ENCODE peak calls at places on chromosomes 16 and 17, in six cellular contexts. One of them, this sample, is unnamed.

GRCh38 chr16:85205747-85206471 is 93.6 kb upstream of the CIBAR2 start:
- DNase-seq in PC-3: no peak
- DNase-seq in neural progenitor cell: no peak
- DNase-seq in K562: no peak
- DNase-seq in PC-9: no peak
- DNase-seq in GM23338: no peak
- DNase-seq in this sample: no peak

GRCh38 chr17:61816538-61816937 is 46.8 kb downstream of the BRIP1 start:
- DNase-seq in PC-3: no peak
- DNase-seq in PC-9: no peak
- DNase-seq in neural progenitor cell: no peak
- DNase-seq in K562: no peak
- DNase-seq in GM23338: no peak
- DNase-seq in this sample: no peak

GRCh38 chr16:67389911-67390815 is 3.1 kb downstream of the TPPP3 start:
- DNase-seq in GM23338: no peak
- DNase-seq in K562: no peak
- DNase-seq in PC-9: no peak
- DNase-seq in neural progenitor cell: no peak
- DNase-seq in PC-3: no peak
- DNase-seq in this sample: no peak

GRCh38 chr17:57940217-57940616 is 15.0 kb downstream of the CUEDC1 start:
- DNase-seq in PC-9: no peak
- DNase-seq in PC-3: no peak
- DNase-seq in GM23338: peak; percentile 50
- DNase-seq in K562: no peak
- DNase-seq in neural progenitor cell: no peak
- DNase-seq in this sample: no peak

GRCh38 chr16:51624083-51624775 is 473.2 kb upstream of the SALL1 start:
- DNase-seq in K562: no peak
- DNase-seq in PC-9: no peak
- DNase-seq in neural progenitor cell: no peak
- DNase-seq in PC-3: no peak
- DNase-seq in GM23338: no peak
- DNase-seq in this sample: no peak

GRCh38 chr16:86911311-86911999 is 333.1 kb downstream of the FOXL1 start:
- DNase-seq in PC-9: no peak
- DNase-seq in PC-3: no peak
- DNase-seq in GM23338: no peak
- DNase-seq in K562: no peak
- DNase-seq in neural progenitor cell: no peak
- DNase-seq in this sample: no peak

GRCh38 chr17:63222655-63223054 is 223.5 kb downstream of the CYB561 start:
- DNase-seq in PC-3: no peak
- DNase-seq in PC-9: no peak
- DNase-seq in GM23338: peak; percentile 6
- DNase-seq in neural progenitor cell: no peak
- DNase-seq in K562: no peak
- DNase-seq in this sample: no peak

GRCh38 chr17:22286337-22287041 is 594.2 kb downstream of the KCNJ18 start:
- DNase-seq in PC-9: no peak
- DNase-seq in K562: no peak
- DNase-seq in PC-3: no peak
- DNase-seq in GM23338: no peak
- DNase-seq in neural progenitor cell: no peak
- DNase-seq in this sample: no peak

GRCh38 chr17:6701719-6702118 is 11.4 kb downstream of the SLC13A5 start:
- DNase-seq in K562: peak; percentile 76
- DNase-seq in neural progenitor cell: peak; percentile 86
- DNase-seq in PC-9: peak; percentile 35
- DNase-seq in GM23338: peak; percentile 93
- DNase-seq in PC-3: peak; percentile 48
- DNase-seq in this sample: peak; percentile 29

GRCh38 chr17:65398036-65398787 is 163.2 kb downstream of the AXIN2 start:
- DNase-seq in PC-3: peak; percentile 63
- DNase-seq in GM23338: no peak
- DNase-seq in neural progenitor cell: no peak
- DNase-seq in PC-9: no peak
- DNase-seq in K562: no peak
- DNase-seq in this sample: no peak

GRCh38 chr17:21462259-21462658 is 86.1 kb downstream of the KCNJ12 start:
- DNase-seq in K562: no peak
- DNase-seq in neural progenitor cell: peak; percentile 19
- DNase-seq in PC-9: no peak
- DNase-seq in GM23338: no peak
- DNase-seq in PC-3: no peak
- DNase-seq in this sample: no peak

GRCh38 chr16:53545433-53545832 is 42.4 kb upstream of the AKTIP start:
- DNase-seq in PC-9: no peak
- DNase-seq in PC-3: no peak
- DNase-seq in K562: no peak
- DNase-seq in neural progenitor cell: no peak
- DNase-seq in GM23338: peak; percentile 39
- DNase-seq in this sample: peak; percentile 91

GRCh38 chr16:74752258-74752657 is 22.4 kb downstream of the FA2H start:
- DNase-seq in GM23338: no peak
- DNase-seq in K562: no peak
- DNase-seq in neural progenitor cell: no peak
- DNase-seq in PC-3: no peak
- DNase-seq in PC-9: no peak
- DNase-seq in this sample: no peak

GRCh38 chr16:74753180-74753579 is 21.4 kb downstream of the FA2H start:
- DNase-seq in neural progenitor cell: no peak
- DNase-seq in K562: no peak
- DNase-seq in GM23338: no peak
- DNase-seq in PC-9: no peak
- DNase-seq in PC-3: no peak
- DNase-seq in this sample: no peak

GRCh38 chr16:74749291-74750055 is 25.1 kb downstream of the FA2H start:
- DNase-seq in neural progenitor cell: peak; percentile 57
- DNase-seq in K562: no peak
- DNase-seq in GM23338: peak; percentile 51
- DNase-seq in PC-3: no peak
- DNase-seq in PC-9: no peak
- DNase-seq in this sample: no peak

GRCh38 chr16:74752756-74753155 is 21.9 kb downstream of the FA2H start:
- DNase-seq in PC-3: no peak
- DNase-seq in neural progenitor cell: no peak
- DNase-seq in GM23338: no peak
- DNase-seq in K562: no peak
- DNase-seq in PC-9: no peak
- DNase-seq in this sample: no peak

GRCh38 chr16:74751658-74752057 is 23.0 kb downstream of the FA2H start:
- DNase-seq in GM23338: no peak
- DNase-seq in K562: no peak
- DNase-seq in neural progenitor cell: no peak
- DNase-seq in PC-3: no peak
- DNase-seq in PC-9: no peak
- DNase-seq in this sample: no peak
- TF ChIP-seq EZH2 in GM23338: no peak
- TF ChIP-seq EZH2 in K562: no peak
- TF ChIP-seq EZH2 in neural progenitor cell: no peak
- TF ChIP-seq EZH2 in PC-3: no peak
- TF ChIP-seq EZH2 in PC-9: no peak
- TF ChIP-seq EZH2 in this sample: no peak

DNA sequence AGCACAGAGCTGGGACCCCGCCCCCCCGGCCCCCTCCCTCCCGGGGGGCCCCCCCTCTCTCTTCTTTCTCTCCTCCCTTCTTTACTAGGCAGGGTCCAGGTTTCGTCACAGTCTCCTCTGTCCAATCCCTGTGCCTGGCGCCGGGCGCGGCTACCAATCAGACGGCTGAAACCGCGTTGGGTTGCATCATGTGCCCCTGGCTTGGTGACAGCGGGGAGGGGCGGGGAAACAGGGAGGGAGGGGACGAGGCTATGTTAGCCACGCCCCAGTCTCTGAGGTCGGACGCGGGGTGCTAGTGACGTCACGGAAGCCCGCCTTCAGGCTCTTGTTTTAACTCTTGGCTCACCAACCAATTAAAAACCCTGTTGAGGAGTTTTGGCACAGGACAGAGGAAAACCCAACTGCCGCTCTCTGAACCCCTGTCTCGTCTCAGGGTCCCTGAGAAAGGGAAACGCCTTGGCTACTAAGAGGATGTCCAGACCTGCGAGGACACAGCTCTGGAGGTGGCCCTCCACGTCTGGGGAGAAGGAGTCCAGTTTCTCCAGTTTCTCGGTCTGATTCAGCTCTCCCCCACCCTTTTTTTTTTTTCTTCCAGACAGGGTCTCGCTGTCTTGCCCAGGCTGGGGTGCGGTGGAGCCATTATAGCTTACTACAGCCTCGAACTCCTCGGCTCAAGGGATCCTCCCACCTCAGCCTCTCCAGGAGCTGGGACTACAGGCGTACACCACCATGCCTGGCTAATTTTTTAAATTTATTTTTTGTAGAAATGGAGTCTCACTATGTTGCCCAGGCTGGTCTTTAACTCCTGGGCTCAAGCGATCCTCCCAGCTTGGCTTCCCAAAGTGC is 441 bp upstream of the PLEKHH3 start:
- DNase-seq in PC-9: peak; percentile 98
- DNase-seq in K562: peak; percentile 99
- DNase-seq in GM23338: peak; percentile 100
- DNase-seq in neural progenitor cell: peak; percentile 100
- DNase-seq in PC-3: peak; percentile 98
- DNase-seq in this sample: peak; percentile 100
- H3K4me1 ChIP-seq in PC-9: peaks cover 46% of the 10 kb centered on the region
- H3K4me1 ChIP-seq in K562: peaks cover 75% of the 10 kb centered on the region
- H3K4me1 ChIP-seq in GM23338: peaks cover 47% of the 10 kb centered on the region
- H3K4me1 ChIP-seq in neural progenitor cell: peaks cover 45% of the 10 kb centered on the region
- H3K4me1 ChIP-seq in PC-3: peaks cover 41% of the 10 kb centered on the region
- H3K4me1 ChIP-seq in this sample: peaks cover 63% of the 10 kb centered on the region

GRCh38 chr16:68781784-68782183 is 44.7 kb downstream of the CDH1 start:
- DNase-seq in PC-9: no peak
- DNase-seq in PC-3: no peak
- DNase-seq in GM23338: no peak
- DNase-seq in neural progenitor cell: no peak
- DNase-seq in K562: no peak
- DNase-seq in this sample: no peak
- H3K79me2 ChIP-seq in PC-9: peaks cover 40% of the 10 kb centered on the region
- H3K79me2 ChIP-seq in PC-3: peaks cover 31% of the 10 kb centered on the region
- H3K79me2 ChIP-seq in GM23338: peaks cover 24% of the 10 kb centered on the region
- H3K79me2 ChIP-seq in neural progenitor cell: no peaks in the 10 kb centered on the region
- H3K79me2 ChIP-seq in K562: no peaks in the 10 kb centered on the region
- H3K79me2 ChIP-seq in this sample: no peaks in the 10 kb centered on the region

GRCh38 chr17:2024572-2025219 is 438 bp downstream of the RTN4RL1 start:
- DNase-seq in neural progenitor cell: no peak
- DNase-seq in PC-9: no peak
- DNase-seq in PC-3: no peak
- DNase-seq in K562: no peak
- DNase-seq in GM23338: peak; percentile 51
- DNase-seq in this sample: no peak
- TF ChIP-seq EZH2 in neural progenitor cell: peak; percentile 65
- TF ChIP-seq EZH2 in PC-9: no peak
- TF ChIP-seq EZH2 in PC-3: no peak
- TF ChIP-seq EZH2 in K562: no peak
- TF ChIP-seq EZH2 in GM23338: peak; percentile 92
- TF ChIP-seq EZH2 in this sample: peak; percentile 93

This sample was measured in DND-41.